ENCODE peak calls at places on chromosomes 7 and 10, in nine cellular contexts. D, R, V, Y, G, N, T, C and H are unnamed samples.

GRCh38 chr7:74002474-74003017 is 25.4 kb upstream of the ELN start:
- DNase-seq in G (no peak), R (peak), T (no peak), D (no peak), N (peak), V (no peak), C (no peak), Y (peak), H (peak)

GRCh38 chr7:25553005-25553404 is 324.7 kb upstream of the NPVF start:
- DNase-seq in V (no peak), G (no peak), T (no peak), N (no peak), Y (no peak), D (no peak), C (no peak), R (no peak), H (no peak)

GRCh38 chr7:99958564-99959227 is 17.1 kb downstream of the AZGP1 start:
- DNase-seq in G (no peak), T (no peak), C (no peak), Y (no peak), R (no peak), V (no peak), N (no peak), D (no peak), H (no peak)

GRCh38 chr10:98299341-98299740 is 31.3 kb upstream of the LOXL4 start:
- DNase-seq in D (no peak), N (peak), Y (no peak), T (no peak), G (no peak), C (no peak), V (no peak), R (no peak), H (no peak)

GRCh38 chr10:15504101-15504840 is 133.2 kb upstream of the FAM171A1 start:
- DNase-seq in N (peak), T (no peak), D (no peak), C (no peak), V (no peak), G (no peak), Y (no peak), R (no peak), H (peak)

GRCh38 chr7:83415840-83416239 is 233.1 kb downstream of the SEMA3E start:
- DNase-seq in T (no peak), V (no peak), G (no peak), D (no peak), C (no peak), N (no peak), Y (no peak), R (no peak), H (no peak)

GRCh38 chr10:27242951-27243551 is 2.5 kb upstream of the ACBD5 start:
- DNase-seq in G (peak), C (no peak), T (peak), R (peak), D (peak), Y (no peak), N (peak), V (peak), H (peak)

GRCh38 chr7:99224263-99224947 is 16.5 kb upstream of the KPNA7 start:
- DNase-seq in Y (no peak), T (peak), R (peak), N (peak), C (no peak), D (no peak), G (no peak), V (peak), H (peak)

GRCh38 chr10:113493195-113493594 is 59.7 kb upstream of the HABP2 start:
- DNase-seq in R (no peak), C (no peak), V (no peak), Y (no peak), N (no peak), G (no peak), T (no peak), D (no peak), H (no peak)

GRCh38 chr10:110535958-110536891 is 31.3 kb upstream of the SMC3 start:
- DNase-seq in R (peak), T (no peak), D (no peak), G (peak), V (peak), N (peak), Y (peak), C (peak), H (peak)

GRCh38 chr10:77865585-77866324 is 60.8 kb downstream of the DLG5 start:
- DNase-seq in T (no peak), Y (no peak), V (no peak), D (no peak), R (no peak), G (peak), C (no peak), N (no peak), H (no peak)

GRCh38 chr10:77866598-77866997 is 60.0 kb downstream of the DLG5 start:
- DNase-seq in D (no peak), G (no peak), V (no peak), Y (no peak), T (no peak), C (no peak), R (no peak), N (no peak), H (no peak)

GRCh38 chr10:77864151-77864851 is 62.3 kb downstream of the DLG5 start:
- DNase-seq in V (no peak), G (no peak), N (no peak), D (no peak), R (no peak), C (no peak), Y (no peak), T (no peak), H (no peak)

GRCh38 chr10:77862595-77862994 is 64.0 kb downstream of the DLG5 start:
- DNase-seq in Y (no peak), V (no peak), T (no peak), C (no peak), R (peak), N (no peak), G (no peak), D (no peak), H (no peak)

GRCh38 chr10:77863446-77863845 is 63.1 kb downstream of the DLG5 start:
- DNase-seq in C (no peak), R (no peak), N (no peak), G (no peak), D (no peak), T (no peak), Y (no peak), V (no peak), H (no peak)
- H3K4me3 ChIP-seq in C (no peak), R (no peak), N (no peak), G (no peak), D (no peak), T (no peak), Y (no peak), V (no peak), H (no peak)

GRCh38 chr10:22986771-22987542 is 59.1 kb downstream of the ARMC3 start:
- DNase-seq in T (no peak), D (no peak), C (no peak), N (peak), R (no peak), Y (peak), G (no peak), V (peak), H (peak)
- TF ChIP-seq CTCF in T (no peak), D (peak), C (peak), N (peak), R (peak), Y (peak), G (no peak), V (peak), H (peak)

DNA sequence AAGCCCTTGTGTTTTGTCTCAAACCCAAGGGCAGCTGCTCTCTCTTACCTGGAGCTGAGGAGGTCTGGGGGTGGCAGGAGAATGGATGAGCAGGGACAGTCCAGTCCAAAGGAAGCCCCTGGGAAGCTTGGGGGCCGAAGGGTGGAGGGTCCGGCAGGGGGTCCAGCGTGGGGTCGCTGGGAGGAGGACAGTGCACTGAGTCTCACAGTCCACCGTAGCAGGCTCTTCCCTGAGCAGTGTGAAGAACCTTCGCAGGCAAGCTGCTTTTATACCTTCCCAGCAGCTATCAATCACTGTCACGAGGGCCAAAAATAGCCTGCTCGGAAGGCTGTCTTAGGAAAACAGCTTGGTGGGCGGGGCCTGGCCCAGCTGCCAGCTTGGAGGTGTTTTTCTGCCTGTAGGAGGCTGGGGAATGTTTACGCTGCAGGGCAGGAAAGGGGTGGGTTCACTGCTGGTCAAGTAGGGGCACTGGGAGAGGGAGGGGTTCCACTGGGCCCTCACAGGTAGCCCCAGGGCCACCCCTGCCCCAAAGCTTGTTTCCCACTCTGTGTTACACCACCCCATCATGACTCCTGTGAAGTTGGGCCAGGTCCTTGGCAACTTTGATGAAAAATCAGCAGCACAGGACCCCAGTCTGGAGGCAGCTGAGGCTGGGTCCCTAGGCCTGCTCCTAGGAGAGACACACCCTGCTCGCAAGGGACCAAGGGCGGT is at the start of gene DEPP1:
- DNase-seq in R (peak), D (peak), G (peak), T (peak), Y (peak), N (peak), V (no peak), C (peak), H (peak)
- H3K4me3 ChIP-seq in R (peak), D (peak), G (peak), T (peak), Y (peak), N (peak), V (peak), C (peak), H (peak)

GRCh38 chr7:42242381-42242780 is 5.4 kb upstream of the GLI3 start:
- DNase-seq in V (no peak), Y (no peak), C (no peak), R (no peak), G (no peak), D (no peak), T (no peak), N (no peak), H (no peak)

GRCh38 chr7:42248579-42248978 is 11.6 kb upstream of the GLI3 start:
- DNase-seq in D (no peak), Y (no peak), T (no peak), R (no peak), G (no peak), C (no peak), N (no peak), V (no peak), H (no peak)

GRCh38 chr7:42250411-42250810 is 13.4 kb upstream of the GLI3 start:
- DNase-seq in Y (no peak), R (no peak), D (no peak), C (no peak), N (no peak), T (no peak), V (no peak), G (no peak), H (no peak)

GRCh38 chr7:42244828-42245227 is 7.8 kb upstream of the GLI3 start:
- DNase-seq in T (no peak), C (no peak), G (no peak), N (peak), Y (no peak), V (no peak), R (no peak), D (no peak), H (no peak)

GRCh38 chr7:42247301-42247700 is 10.3 kb upstream of the GLI3 start:
- DNase-seq in C (no peak), G (no peak), R (no peak), Y (no peak), V (no peak), N (peak), T (no peak), D (no peak), H (no peak)
- TF ChIP-seq CTCF in C (no peak), G (no peak), R (no peak), Y (peak), V (no peak), N (peak), T (no peak), D (no peak), H (no peak)

GRCh38 chr7:4861673-4862072 is at the start of gene PAPOLB:
- DNase-seq in Y (no peak), V (no peak), T (no peak), C (no peak), N (no peak), G (no peak), R (no peak), D (no peak), H (peak)
- H3K4me3 ChIP-seq in Y (peak), V (no peak), T (peak), C (peak), N (peak), G (no peak), R (peak), D (peak), H (peak)

GRCh38 chr10:93716771-93717170 is 14.4 kb upstream of the FRA10AC1 start:
- DNase-seq in C (no peak), Y (no peak), G (no peak), N (no peak), T (no peak), V (no peak), D (no peak), R (no peak), H (peak)
- TF ChIP-seq CTCF in C (no peak), Y (no peak), G (no peak), N (no peak), T (no peak), V (no peak), D (no peak), R (no peak), H (no peak)

GRCh38 chr7:157503229-157503628 is 166.4 kb downstream of the DNAJB6 start:
- DNase-seq in Y (no peak), D (no peak), T (no peak), R (no peak), G (no peak), V (no peak), C (no peak), N (no peak), H (no peak)
- H3K4me3 ChIP-seq in Y (no peak), D (no peak), T (no peak), R (no peak), G (no peak), V (no peak), C (no peak), N (no peak), H (no peak)

DNA sequence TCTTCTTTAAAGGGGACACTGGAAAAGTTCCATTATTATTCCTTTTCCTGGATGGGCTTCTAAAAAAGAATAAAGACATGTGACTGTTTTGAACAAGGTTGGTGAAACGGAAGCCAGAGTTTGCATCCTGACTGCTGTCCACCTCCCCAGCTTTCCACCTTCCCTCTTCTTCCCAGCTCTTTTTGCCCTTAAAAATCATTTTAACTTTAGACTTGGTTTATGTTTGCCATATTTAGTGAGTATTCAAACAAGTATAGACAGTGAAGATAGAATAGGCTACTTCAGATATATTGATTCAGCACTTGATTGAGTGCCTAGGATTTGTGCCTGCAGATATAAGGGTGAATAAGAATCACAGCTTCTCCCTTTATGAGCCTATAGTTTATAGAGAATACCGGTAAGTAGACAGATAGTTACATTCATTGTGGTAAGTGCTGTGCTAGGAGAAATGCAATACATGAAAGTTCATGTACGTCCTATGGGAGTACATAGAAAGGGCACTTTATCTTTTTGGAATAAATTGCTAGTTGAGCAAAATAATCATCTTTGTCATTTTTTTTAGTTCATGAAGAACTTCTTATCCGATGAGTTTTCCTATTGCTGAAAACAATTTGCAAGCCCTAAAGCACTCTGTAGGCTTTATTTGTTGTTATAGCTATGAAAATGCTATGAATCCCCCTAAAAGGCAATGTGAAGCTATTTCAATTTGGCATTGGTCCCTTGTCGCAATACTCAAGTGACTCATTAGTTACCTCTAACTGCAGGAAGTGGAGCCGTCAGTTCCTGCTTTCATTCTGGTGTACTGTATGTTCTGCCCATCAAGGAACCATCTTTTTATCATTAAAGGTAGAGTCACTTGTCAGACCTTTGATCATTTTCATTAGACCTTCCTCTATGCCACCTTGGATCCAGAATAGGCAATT is 57.2 kb upstream of the STRIP2 start:
- DNase-seq in V (no peak), G (no peak), Y (no peak), D (no peak), N (peak), T (no peak), R (no peak), C (no peak), H (peak)
- TF ChIP-seq CTCF in V (no peak), G (no peak), Y (no peak), D (no peak), N (no peak), T (no peak), R (no peak), C (no peak), H (no peak)